ENCODE peak calls at places on chromosomes 5 and 9, in four cellular contexts. I is caudate nucleus, D is pancreas, L is epithelial cell of prostate. M is an unnamed sample.

GRCh38 chr9:97555164-97555563 is 53.7 kb downstream of the TMOD1 start:
- DNase-seq in D (no peak), L (no peak), I (no peak), M (no peak)

GRCh38 chr5:9947944-9948343 is 301.7 kb downstream of the ATPSCKMT start:
- DNase-seq in I (no peak), D (no peak), L (no peak), M (no peak)

GRCh38 chr9:123387686-123388085 is 31.7 kb downstream of the CRB2 start:
- DNase-seq in D (no peak), I (no peak), L (no peak), M (no peak)

GRCh38 chr5:3092211-3092610 is 340.7 kb upstream of the IRX2 start:
- DNase-seq in L (no peak), D (no peak), I (no peak), M (no peak)

GRCh38 chr5:135602882-135603721 is 24.3 kb upstream of the CXCL14 start:
- DNase-seq in I (no peak), L (no peak), D (no peak), M (no peak)

GRCh38 chr5:90898330-90899013 is 339.9 kb downstream of the ADGRV1 start:
- DNase-seq in D (no peak), I (no peak), L (peak), M (no peak)

GRCh38 chr5:38265546-38266179 is 7.3 kb downstream of the EGFLAM start:
- DNase-seq in L (no peak), D (peak), I (no peak), M (peak)

GRCh38 chr5:129899454-129899853 is 4.8 kb upstream of the CHSY3 start:
- DNase-seq in L (no peak), I (no peak), D (no peak), M (no peak)

GRCh38 chr5:132233811-132234683 is 6.4 kb upstream of the P4HA2 start:
- DNase-seq in I (no peak), D (no peak), L (no peak), M (no peak)

GRCh38 chr5:40436535-40437237 is 243.0 kb upstream of the PTGER4 start:
- DNase-seq in L (no peak), I (no peak), D (no peak), M (no peak)

GRCh38 chr5:93581738-93582414 is 857 bp upstream of the NR2F1-AS1 start:
- DNase-seq in I (no peak), L (no peak), D (no peak), M (no peak)

GRCh38 chr5:18305288-18305899 is 671.1 kb downstream of the TAF11L14 start:
- DNase-seq in I (no peak), D (peak), L (no peak), M (no peak)

GRCh38 chr9:16152276-16153065 is 599.6 kb downstream of the CCDC171 start:
- DNase-seq in I (no peak), D (no peak), L (no peak), M (no peak)

GRCh38 chr9:2299843-2300205 is 284.7 kb downstream of the SMARCA2 start:
- DNase-seq in D (no peak), I (no peak), L (no peak), M (no peak)

GRCh38 chr9:118271331-118271730 is 567.1 kb downstream of the TLR4 start:
- DNase-seq in D (no peak), L (no peak), I (no peak), M (no peak)

GRCh38 chr5:147396070-147396469 is 113.8 kb downstream of the DPYSL3 start:
- DNase-seq in D (peak), L (no peak), I (no peak), M (no peak)

GRCh38 chr5:180395540-180396274 is 42.6 kb upstream of the GFPT2 start:
- DNase-seq in L (no peak), D (no peak), I (no peak), M (no peak)

GRCh38 chr5:33477816-33478215 is 37.1 kb downstream of the TARS1 start:
- DNase-seq in D (peak), L (no peak), I (no peak), M (no peak)

GRCh38 chr5:143980506-143980905 is 168.5 kb downstream of the HMHB1 start:
- DNase-seq in D (no peak), L (no peak), I (no peak), M (no peak)

GRCh38 chr5:126383755-126384154 is 39.5 kb upstream of the GRAMD2B start:
- DNase-seq in L (no peak), I (no peak), D (no peak), M (no peak)

GRCh38 chr9:121636411-121636865 is 15.0 kb upstream of the DAB2IP start:
- DNase-seq in I (no peak), L (peak), D (no peak), M (no peak)

GRCh38 chr5:1745190-1745805 is 54.3 kb downstream of the MRPL36 start:
- DNase-seq in D (no peak), I (no peak), L (no peak), M (no peak)

GRCh38 chr9:573551-574410 is 267.7 kb upstream of the DMRT1 start:
- DNase-seq in L (no peak), I (no peak), D (peak), M (no peak)

GRCh38 chr9:18543406-18543965 is 69.5 kb downstream of the ADAMTSL1 start:
- DNase-seq in I (no peak), L (no peak), D (no peak), M (no peak)

GRCh38 chr9:132041825-132042224 is 37.8 kb downstream of the MED27 start:
- DNase-seq in I (no peak), D (no peak), L (no peak), M (no peak)

GRCh38 chr9:22146604-22147003 is 137.5 kb upstream of the CDKN2B start:
- DNase-seq in L (no peak), D (no peak), I (no peak), M (no peak)

GRCh38 chr5:173873296-173873922 is 14.7 kb upstream of the CPEB4 start:
- DNase-seq in D (no peak), I (no peak), L (no peak), M (no peak)

GRCh38 chr5:5793560-5793959 is 371.1 kb downstream of the ICE1 start:
- DNase-seq in L (no peak), D (no peak), I (no peak), M (no peak)

DNA sequence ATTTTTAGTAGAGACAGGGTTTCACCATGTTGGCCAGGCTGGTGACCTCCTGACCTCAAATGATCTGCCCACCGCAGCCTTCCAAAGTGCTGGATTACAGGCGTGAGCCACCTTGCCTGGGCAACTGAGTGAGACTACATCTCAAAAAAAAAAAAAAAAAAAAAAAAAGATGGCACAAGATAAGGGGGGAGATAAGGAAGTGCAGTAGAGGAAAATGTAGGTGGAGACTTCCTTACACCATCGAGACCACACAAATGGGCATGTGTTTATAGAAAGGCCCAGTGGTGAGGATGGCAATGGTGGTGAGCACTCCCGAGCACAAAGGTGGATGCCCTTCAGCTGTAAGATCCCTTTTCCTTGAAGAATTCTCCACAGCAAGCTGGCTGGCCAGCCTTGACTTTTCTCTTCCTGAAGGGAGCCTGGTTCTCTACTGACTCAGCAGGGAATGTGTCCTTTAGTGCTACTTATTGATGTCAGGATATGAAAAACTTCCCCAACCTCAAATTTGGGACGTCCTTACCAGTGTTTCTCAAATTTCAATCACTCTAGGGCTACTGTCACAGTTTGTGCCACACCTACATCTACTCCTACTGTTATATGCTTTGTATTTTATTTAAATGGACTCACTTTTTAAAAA is 28.2 kb downstream of the ERGIC1 start:
- DNase-seq in D (no peak), L (no peak), I (no peak), M (no peak)
- H3K27ac ChIP-seq in D (peak), L (peak), I (no peak), M (no peak)

GRCh38 chr9:112012026-112012902 is 115.7 kb downstream of the UGCG start:
- DNase-seq in L (peak), D (peak), I (no peak), M (no peak)
- H3K27ac ChIP-seq in L (peak), D (peak), I (peak), M (peak)

DNA sequence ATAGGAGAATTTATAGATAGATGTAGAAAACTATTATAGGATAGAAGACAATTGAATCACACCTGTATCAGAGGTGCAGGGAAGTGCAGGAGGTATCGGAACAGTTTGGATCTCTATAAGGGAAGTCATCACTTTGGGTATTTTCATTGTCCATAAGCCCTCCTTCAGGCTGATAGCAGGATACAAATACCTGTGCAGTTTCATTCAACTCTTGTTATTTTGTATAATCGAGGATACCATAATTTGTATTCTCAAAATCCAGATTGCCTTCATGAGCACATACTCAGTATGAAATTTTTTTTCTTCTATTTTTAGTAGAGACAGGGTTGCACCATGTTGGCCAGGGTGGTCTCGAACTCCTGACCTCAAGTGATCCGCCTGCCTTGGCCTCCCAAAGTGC is 289.1 kb downstream of the AOPEP start:
- DNase-seq in I (no peak), L (no peak), D (no peak), M (no peak)
- H3K27ac ChIP-seq in I (no peak), L (peak), D (no peak), M (no peak)

DNA sequence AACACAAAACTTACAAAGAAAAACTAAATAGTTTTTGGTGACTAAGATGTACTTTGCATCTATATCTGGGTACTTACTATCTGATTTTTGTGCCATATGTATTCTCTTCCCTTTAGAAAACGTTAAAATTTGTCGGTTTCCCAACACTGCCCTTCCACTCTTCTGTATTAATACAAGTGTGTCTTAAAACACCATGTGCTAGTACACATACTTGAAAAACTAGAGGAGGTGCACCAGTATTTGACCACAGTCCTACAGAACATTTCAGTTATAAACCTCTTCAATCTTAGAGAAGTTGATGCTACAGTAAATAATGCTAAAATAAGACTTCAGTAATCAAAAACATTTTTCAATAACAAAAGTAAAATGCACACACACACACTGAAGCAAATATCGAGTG is 251.2 kb downstream of the EFNA5 start:
- DNase-seq in D (no peak), I (no peak), L (no peak), M (no peak)
- H3K27ac ChIP-seq in D (no peak), I (no peak), L (no peak), M (no peak)

GRCh38 chr5:157554180-157555030 is 21.2 kb downstream of the ADAM19 start:
- DNase-seq in I (no peak), D (no peak), L (no peak), M (no peak)
- H3K27ac ChIP-seq in I (no peak), D (no peak), L (no peak), M (no peak)

DNA sequence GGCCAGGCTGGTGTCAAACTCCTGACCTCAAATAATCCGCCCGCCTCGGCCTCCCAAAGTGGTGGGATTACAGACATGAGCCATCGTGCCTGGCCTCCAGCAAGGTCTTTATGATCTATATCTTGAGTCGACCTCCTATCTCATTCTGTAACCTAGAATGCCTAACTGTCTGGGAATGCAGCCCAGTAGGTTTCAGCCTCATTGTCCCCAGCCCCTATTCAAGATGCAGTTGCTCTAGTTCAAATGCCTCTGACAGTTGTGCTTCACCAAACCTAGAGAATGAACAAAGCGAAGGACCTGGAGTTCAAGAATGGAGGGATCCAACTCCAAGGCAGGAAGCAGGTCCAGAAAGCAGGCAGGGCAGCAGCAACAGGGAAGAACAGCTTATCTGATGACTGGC is 30.8 kb downstream of the GLRX start:
- DNase-seq in L (no peak), I (no peak), D (no peak), M (no peak)
- H3K27ac ChIP-seq in L (no peak), I (no peak), D (no peak), M (no peak)

GRCh38 chr9:90964101-90965020 is 162.7 kb downstream of the SYK start:
- DNase-seq in D (peak), L (no peak), I (no peak), M (no peak)
- H3K27ac ChIP-seq in D (no peak), L (no peak), I (no peak), M (no peak)

GRCh38 chr9:3962467-3962866 is 337.4 kb downstream of the GLIS3 start:
- DNase-seq in D (no peak), I (no peak), L (peak), M (no peak)
- H3K27ac ChIP-seq in D (peak), I (peak), L (no peak), M (no peak)

GRCh38 chr9:109781541-109782197 is 1.7 kb downstream of the PALM2AKAP2 start:
- DNase-seq in D (no peak), L (no peak), I (no peak), M (no peak)

GRCh38 chr9:109779711-109780452 is at the start of gene PALM2AKAP2:
- DNase-seq in L (no peak), D (peak), I (no peak), M (no peak)

GRCh38 chr9:109776391-109776790 is 3.6 kb upstream of the PALM2AKAP2 start:
- DNase-seq in L (no peak), D (no peak), I (no peak), M (no peak)

GRCh38 chr9:109780453-109781033 is 545 bp downstream of the PALM2AKAP2 start:
- DNase-seq in L (no peak), I (no peak), D (no peak), M (no peak)

GRCh38 chr9:109781086-109781485 is 1.1 kb downstream of the PALM2AKAP2 start:
- DNase-seq in D (no peak), L (no peak), I (no peak), M (no peak)
- H3K27ac ChIP-seq in D (no peak), L (no peak), I (no peak), M (no peak)

DNA sequence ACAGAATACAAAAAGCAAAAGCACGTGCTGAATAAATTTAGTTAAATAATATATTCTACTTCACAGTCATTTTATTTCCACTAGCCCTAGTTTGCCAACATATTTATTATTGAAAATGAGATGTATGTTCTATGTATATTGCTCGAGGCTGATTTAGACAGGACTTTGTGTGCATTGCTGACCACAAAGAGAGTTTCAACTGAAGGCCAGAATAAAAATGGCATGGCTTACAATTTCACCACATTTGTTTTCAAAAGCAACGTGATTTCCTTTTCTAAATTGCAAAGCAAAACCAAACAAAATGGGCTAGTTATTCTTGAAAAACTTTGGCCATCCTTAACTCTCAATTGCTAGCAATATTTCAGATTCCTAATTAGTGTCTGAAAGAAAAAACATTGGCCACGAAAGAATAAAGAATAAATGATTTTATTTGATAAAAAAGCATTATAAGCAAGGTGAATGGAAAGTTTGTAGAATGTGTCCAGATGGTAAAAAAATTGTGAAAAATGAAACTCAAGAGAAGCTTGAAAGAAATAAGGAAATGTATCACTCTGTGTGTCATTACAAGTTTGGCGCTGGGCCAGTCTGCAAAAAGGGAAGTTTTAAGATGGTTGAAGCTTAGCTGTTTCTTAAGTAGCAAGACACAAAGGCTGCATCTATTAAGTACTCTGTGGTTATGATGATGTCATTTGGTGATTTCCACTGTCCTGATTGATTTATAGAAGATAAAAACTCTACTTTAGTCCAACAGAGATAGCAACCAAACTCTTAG is 89.1 kb upstream of the PRLR start:
- DNase-seq in I (no peak), D (no peak), L (no peak), M (no peak)
- H3K27ac ChIP-seq in I (no peak), D (no peak), L (no peak), M (no peak)